ENCODE peak calls at places on chromosomes 13 and 19, in five cellular contexts. One of them, this sample, is unnamed.

GRCh38 chr13:49342404-49342803 is 94.7 kb downstream of the CDADC1 start:
- DNase-seq in IMR-90: no peak
- DNase-seq in heart left ventricle: no peak
- DNase-seq in cardiac muscle cell: no peak
- DNase-seq in heart right ventricle: no peak
- DNase-seq in this sample: no peak

GRCh38 chr19:294819-295686 is 3.9 kb upstream of the PLPP2 start:
- DNase-seq in IMR-90: peak
- DNase-seq in heart left ventricle: peak
- DNase-seq in cardiac muscle cell: peak
- DNase-seq in heart right ventricle: no peak
- DNase-seq in this sample: no peak

GRCh38 chr19:16266586-16266942 is 58.1 kb upstream of the KLF2 start:
- DNase-seq in IMR-90: no peak
- DNase-seq in heart left ventricle: no peak
- DNase-seq in cardiac muscle cell: no peak
- DNase-seq in heart right ventricle: no peak
- DNase-seq in this sample: no peak

GRCh38 chr13:65090191-65090590 is 2139.9 kb downstream of the PCDH9 start:
- DNase-seq in IMR-90: no peak
- DNase-seq in heart left ventricle: no peak
- DNase-seq in cardiac muscle cell: no peak
- DNase-seq in heart right ventricle: no peak
- DNase-seq in this sample: no peak

GRCh38 chr19:39996218-39996810 is 546 bp upstream of the ZNF546 start:
- DNase-seq in IMR-90: peak
- DNase-seq in heart left ventricle: no peak
- DNase-seq in cardiac muscle cell: peak
- DNase-seq in heart right ventricle: no peak
- DNase-seq in this sample: no peak

GRCh38 chr19:45615795-45616708 is 14.0 kb upstream of the GPR4 start:
- DNase-seq in IMR-90: peak
- DNase-seq in heart left ventricle: peak
- DNase-seq in cardiac muscle cell: peak
- DNase-seq in heart right ventricle: peak
- DNase-seq in this sample: peak

GRCh38 chr13:23868521-23868920 is 20.7 kb downstream of the MIPEP start:
- DNase-seq in IMR-90: peak
- DNase-seq in heart left ventricle: no peak
- DNase-seq in cardiac muscle cell: peak
- DNase-seq in heart right ventricle: no peak
- DNase-seq in this sample: no peak

GRCh38 chr19:39520541-39521204 is 5.7 kb downstream of the SELENOV start:
- DNase-seq in IMR-90: no peak
- DNase-seq in heart left ventricle: no peak
- DNase-seq in cardiac muscle cell: no peak
- DNase-seq in heart right ventricle: no peak
- DNase-seq in this sample: no peak

GRCh38 chr13:26957163-26957562 is 196.6 kb upstream of the GPR12 start:
- DNase-seq in IMR-90: no peak
- DNase-seq in heart left ventricle: no peak
- DNase-seq in cardiac muscle cell: no peak
- DNase-seq in heart right ventricle: no peak
- DNase-seq in this sample: no peak

GRCh38 chr19:37905936-37906867 is at the start of gene WDR87:
- DNase-seq in IMR-90: no peak
- DNase-seq in heart left ventricle: peak
- DNase-seq in cardiac muscle cell: peak
- DNase-seq in heart right ventricle: no peak
- DNase-seq in this sample: peak

GRCh38 chr19:51144482-51145045 is 2.5 kb downstream of the SIGLEC7 start:
- DNase-seq in IMR-90: no peak
- DNase-seq in heart left ventricle: no peak
- DNase-seq in cardiac muscle cell: no peak
- DNase-seq in heart right ventricle: no peak
- DNase-seq in this sample: no peak

GRCh38 chr19:30784850-30785459 is 412.8 kb downstream of the ZNF536 start:
- DNase-seq in IMR-90: peak
- DNase-seq in heart left ventricle: peak
- DNase-seq in cardiac muscle cell: peak
- DNase-seq in heart right ventricle: peak
- DNase-seq in this sample: peak

GRCh38 chr13:31201341-31202024 is 1.7 kb downstream of the B3GLCT start:
- DNase-seq in IMR-90: peak
- DNase-seq in heart left ventricle: no peak
- DNase-seq in cardiac muscle cell: peak
- DNase-seq in heart right ventricle: peak
- DNase-seq in this sample: peak

GRCh38 chr13:99421758-99422555 is 79.3 kb upstream of the TM9SF2 start:
- DNase-seq in IMR-90: no peak
- DNase-seq in heart left ventricle: no peak
- DNase-seq in cardiac muscle cell: no peak
- DNase-seq in heart right ventricle: no peak
- DNase-seq in this sample: peak

GRCh38 chr13:31749929-31750328 is 10.6 kb downstream of the RXFP2 start:
- DNase-seq in IMR-90: peak
- DNase-seq in heart left ventricle: no peak
- DNase-seq in cardiac muscle cell: peak
- DNase-seq in heart right ventricle: no peak
- DNase-seq in this sample: no peak

GRCh38 chr13:98411013-98411412 is 165.9 kb downstream of the STK24 start:
- DNase-seq in IMR-90: no peak
- DNase-seq in heart left ventricle: no peak
- DNase-seq in cardiac muscle cell: no peak
- DNase-seq in heart right ventricle: no peak
- DNase-seq in this sample: no peak

GRCh38 chr13:112994781-112995355 is 25.9 kb downstream of the MCF2L start:
- DNase-seq in IMR-90: no peak
- DNase-seq in heart left ventricle: no peak
- DNase-seq in cardiac muscle cell: no peak
- DNase-seq in heart right ventricle: no peak
- DNase-seq in this sample: no peak

GRCh38 chr19:12694641-12695040 is 1.8 kb downstream of the FBXW9 start:
- DNase-seq in IMR-90: no peak
- DNase-seq in heart left ventricle: no peak
- DNase-seq in cardiac muscle cell: no peak
- DNase-seq in heart right ventricle: no peak
- DNase-seq in this sample: no peak

GRCh38 chr13:23796546-23796945 is 92.7 kb downstream of the MIPEP start:
- DNase-seq in IMR-90: peak
- DNase-seq in heart left ventricle: no peak
- DNase-seq in cardiac muscle cell: no peak
- DNase-seq in heart right ventricle: no peak
- DNase-seq in this sample: no peak

GRCh38 chr13:31797154-31797775 is 57.9 kb downstream of the RXFP2 start:
- DNase-seq in IMR-90: peak
- DNase-seq in heart left ventricle: no peak
- DNase-seq in cardiac muscle cell: peak
- DNase-seq in heart right ventricle: no peak
- DNase-seq in this sample: no peak

GRCh38 chr19:16895467-16896097 is 6.8 kb downstream of the F2RL3 start:
- DNase-seq in IMR-90: no peak
- DNase-seq in heart left ventricle: no peak
- DNase-seq in cardiac muscle cell: peak
- DNase-seq in heart right ventricle: no peak
- DNase-seq in this sample: no peak

GRCh38 chr19:492091-492531 is 4.2 kb upstream of the MADCAM1 start:
- DNase-seq in IMR-90: no peak
- DNase-seq in heart left ventricle: peak
- DNase-seq in cardiac muscle cell: no peak
- DNase-seq in heart right ventricle: no peak
- DNase-seq in this sample: peak

GRCh38 chr13:57932071-57932470 is 300.5 kb downstream of the PCDH17 start:
- DNase-seq in IMR-90: no peak
- DNase-seq in heart left ventricle: no peak
- DNase-seq in cardiac muscle cell: no peak
- DNase-seq in heart right ventricle: no peak
- DNase-seq in this sample: no peak

GRCh38 chr13:37138169-37138568 is 32.7 kb upstream of the CSNK1A1L start:
- DNase-seq in IMR-90: no peak
- DNase-seq in heart left ventricle: no peak
- DNase-seq in cardiac muscle cell: peak
- DNase-seq in heart right ventricle: no peak
- DNase-seq in this sample: no peak

GRCh38 chr13:78024996-78025395 is 106.4 kb upstream of the EDNRB start:
- DNase-seq in IMR-90: no peak
- DNase-seq in heart left ventricle: no peak
- DNase-seq in cardiac muscle cell: no peak
- DNase-seq in heart right ventricle: no peak
- DNase-seq in this sample: no peak

GRCh38 chr13:60990032-60990733 is 425.5 kb downstream of the PCDH20 start:
- DNase-seq in IMR-90: no peak
- DNase-seq in heart left ventricle: no peak
- DNase-seq in cardiac muscle cell: no peak
- DNase-seq in heart right ventricle: no peak
- DNase-seq in this sample: no peak

GRCh38 chr13:113584205-113584869 is at the start of gene TFDP1:
- DNase-seq in IMR-90: peak
- DNase-seq in heart left ventricle: peak
- DNase-seq in cardiac muscle cell: peak
- DNase-seq in heart right ventricle: peak
- DNase-seq in this sample: peak

GRCh38 chr19:52690395-52691214 is 44.2 kb downstream of the ZNF611 start:
- DNase-seq in IMR-90: peak
- DNase-seq in heart left ventricle: peak
- DNase-seq in cardiac muscle cell: peak
- DNase-seq in heart right ventricle: peak
- DNase-seq in this sample: peak
- TF ChIP-seq CTCF in IMR-90: no peak
- TF ChIP-seq CTCF in heart left ventricle: peak
- TF ChIP-seq CTCF in cardiac muscle cell: peak
- TF ChIP-seq CTCF in heart right ventricle: peak
- TF ChIP-seq CTCF in this sample: peak

GRCh38 chr19:48794291-48794690 is 16.5 kb downstream of the BCAT2 start:
- DNase-seq in IMR-90: no peak
- DNase-seq in heart left ventricle: no peak
- DNase-seq in cardiac muscle cell: no peak
- DNase-seq in heart right ventricle: no peak
- DNase-seq in this sample: no peak
- H3K27ac ChIP-seq in IMR-90: no peak
- H3K27ac ChIP-seq in heart left ventricle: peak
- H3K27ac ChIP-seq in cardiac muscle cell: no peak
- H3K27ac ChIP-seq in heart right ventricle: no peak
- H3K27ac ChIP-seq in this sample: peak

DNA sequence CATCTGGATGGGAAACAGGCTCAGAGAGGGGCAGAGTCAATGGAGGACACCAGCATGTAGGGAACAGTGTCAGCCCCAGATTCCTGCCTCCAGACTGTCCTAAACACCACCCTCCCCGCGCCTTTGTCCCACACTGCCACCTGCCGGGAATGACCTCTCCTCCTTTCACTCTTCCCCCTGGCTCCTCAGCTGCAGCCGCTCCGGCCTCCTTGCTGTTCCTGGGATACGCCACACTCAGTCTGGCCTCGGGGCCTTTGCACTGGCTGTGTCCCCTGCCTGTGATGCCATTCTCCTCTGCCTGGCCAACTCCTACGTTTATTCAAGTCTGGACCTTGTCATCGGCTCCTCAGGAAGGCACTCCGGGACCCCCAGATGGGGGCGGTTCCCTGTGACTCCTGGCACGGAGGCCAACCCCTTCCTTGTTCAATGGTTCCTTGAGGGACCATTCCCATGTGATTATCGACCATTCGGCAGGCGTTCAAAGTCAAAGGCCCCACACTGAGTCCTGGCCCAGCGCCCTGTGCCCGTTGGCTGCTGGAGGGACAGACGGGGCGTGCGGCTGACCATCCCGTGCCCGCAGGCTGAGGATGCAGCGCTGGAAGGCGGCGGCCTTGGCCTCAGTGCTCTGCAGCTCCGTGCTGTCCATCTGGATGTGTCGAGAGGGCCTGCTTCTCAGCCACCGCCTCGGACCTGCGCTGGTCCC is 15.8 kb downstream of the FUT6 start:
- DNase-seq in IMR-90: no peak
- DNase-seq in heart left ventricle: no peak
- DNase-seq in cardiac muscle cell: no peak
- DNase-seq in heart right ventricle: no peak
- DNase-seq in this sample: no peak
- TF ChIP-seq CTCF in IMR-90: peak
- TF ChIP-seq CTCF in heart left ventricle: no peak
- TF ChIP-seq CTCF in cardiac muscle cell: no peak
- TF ChIP-seq CTCF in heart right ventricle: no peak
- TF ChIP-seq CTCF in this sample: no peak

GRCh38 chr19:6530385-6531162 is at the start of gene TNFSF9:
- DNase-seq in IMR-90: peak
- DNase-seq in heart left ventricle: peak
- DNase-seq in cardiac muscle cell: peak
- DNase-seq in heart right ventricle: peak
- DNase-seq in this sample: peak
- H3K27ac ChIP-seq in IMR-90: peak
- H3K27ac ChIP-seq in heart left ventricle: peak
- H3K27ac ChIP-seq in cardiac muscle cell: no peak
- H3K27ac ChIP-seq in heart right ventricle: peak
- H3K27ac ChIP-seq in this sample: peak

DNA sequence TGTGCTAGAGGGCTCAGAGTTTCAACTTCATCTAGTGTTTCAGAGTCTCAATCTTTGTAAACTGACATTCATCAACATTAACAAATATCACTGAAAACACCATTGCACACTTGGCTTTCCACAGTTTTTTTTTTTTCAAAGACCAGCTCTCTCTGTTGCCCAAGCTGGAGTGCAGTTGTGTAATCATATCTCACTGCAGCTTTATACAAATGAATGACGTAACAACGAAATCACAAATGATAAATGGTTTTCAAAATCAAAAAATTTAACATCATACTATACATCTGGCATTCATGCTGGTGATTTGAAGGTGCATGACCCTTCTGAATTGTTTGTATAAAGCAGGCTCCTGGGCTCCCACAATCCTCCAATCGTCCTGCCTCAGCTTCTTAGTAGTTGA is 248.0 kb upstream of the TMTC4 start:
- DNase-seq in IMR-90: peak
- DNase-seq in heart left ventricle: no peak
- DNase-seq in cardiac muscle cell: no peak
- DNase-seq in heart right ventricle: no peak
- DNase-seq in this sample: no peak
- TF ChIP-seq CTCF in IMR-90: no peak
- TF ChIP-seq CTCF in heart left ventricle: no peak
- TF ChIP-seq CTCF in cardiac muscle cell: no peak
- TF ChIP-seq CTCF in heart right ventricle: no peak
- TF ChIP-seq CTCF in this sample: no peak

GRCh38 chr13:75418186-75418843 is 63.7 kb downstream of the TBC1D4 start:
- DNase-seq in IMR-90: no peak
- DNase-seq in heart left ventricle: no peak
- DNase-seq in cardiac muscle cell: no peak
- DNase-seq in heart right ventricle: no peak
- DNase-seq in this sample: no peak
- H3K27ac ChIP-seq in IMR-90: no peak
- H3K27ac ChIP-seq in heart left ventricle: peak
- H3K27ac ChIP-seq in cardiac muscle cell: peak
- H3K27ac ChIP-seq in heart right ventricle: peak
- H3K27ac ChIP-seq in this sample: peak

GRCh38 chr13:51058461-51059167 is 52.5 kb downstream of the C13orf42 start:
- DNase-seq in IMR-90: no peak
- DNase-seq in heart left ventricle: no peak
- DNase-seq in cardiac muscle cell: no peak
- DNase-seq in heart right ventricle: no peak
- DNase-seq in this sample: no peak

GRCh38 chr13:51057001-51057400 is 54.1 kb downstream of the C13orf42 start:
- DNase-seq in IMR-90: no peak
- DNase-seq in heart left ventricle: no peak
- DNase-seq in cardiac muscle cell: no peak
- DNase-seq in heart right ventricle: no peak
- DNase-seq in this sample: no peak

GRCh38 chr13:51063909-51064308 is 47.2 kb downstream of the C13orf42 start:
- DNase-seq in IMR-90: no peak
- DNase-seq in heart left ventricle: no peak
- DNase-seq in cardiac muscle cell: no peak
- DNase-seq in heart right ventricle: no peak
- DNase-seq in this sample: no peak

GRCh38 chr13:51057931-51058330 is 53.1 kb downstream of the C13orf42 start:
- DNase-seq in IMR-90: no peak
- DNase-seq in heart left ventricle: no peak
- DNase-seq in cardiac muscle cell: no peak
- DNase-seq in heart right ventricle: no peak
- DNase-seq in this sample: no peak
- TF ChIP-seq CTCF in IMR-90: no peak
- TF ChIP-seq CTCF in heart left ventricle: no peak
- TF ChIP-seq CTCF in cardiac muscle cell: no peak
- TF ChIP-seq CTCF in heart right ventricle: no peak
- TF ChIP-seq CTCF in this sample: no peak

This sample was measured in psoas muscle.